ENCODE peak calls at places on chromosomes 3 and 15, in four cellular contexts. Z, N, R and M are unnamed samples.

GRCh38 chr3:194844046-194844445 is 158.4 kb downstream of the FAM43A start:
- DNase-seq in N (no peak), R (no peak), Z (no peak), M (no peak)

GRCh38 chr15:89761009-89761831 is 10.2 kb upstream of the MESP1 start:
- DNase-seq in R (peak), N (no peak), Z (no peak), M (no peak)

GRCh38 chr3:63937661-63938651 is 25.8 kb upstream of the SCAANT1 start:
- DNase-seq in R (no peak), Z (no peak), N (no peak), M (no peak)

GRCh38 chr15:90219421-90220141 is 14.2 kb downstream of the CIB1 start:
- DNase-seq in Z (no peak), R (no peak), N (peak), M (peak)

GRCh38 chr3:115788921-115789470 is 165.7 kb downstream of the GAP43 start:
- DNase-seq in Z (peak), R (no peak), N (no peak), M (no peak)

GRCh38 chr3:10529809-10530208 is 24.4 kb upstream of the ATP2B2 start:
- DNase-seq in Z (no peak), N (no peak), R (no peak), M (no peak)

GRCh38 chr3:37694236-37694635 is 167.4 kb upstream of the CTDSPL start:
- DNase-seq in R (no peak), N (no peak), Z (no peak), M (peak)

GRCh38 chr3:8635625-8636024 is 9.0 kb downstream of the SSUH2 start:
- DNase-seq in N (no peak), R (no peak), Z (no peak), M (no peak)

GRCh38 chr3:69541823-69542264 is 156.0 kb upstream of the FRMD4B start:
- DNase-seq in N (no peak), Z (peak), R (peak), M (peak)

GRCh38 chr3:41169038-41169437 is 30.3 kb upstream of the CTNNB1 start:
- DNase-seq in Z (no peak), N (no peak), R (no peak), M (no peak)

GRCh38 chr3:16509721-16510619 is 3.5 kb downstream of the RFTN1 start:
- DNase-seq in Z (no peak), R (no peak), N (peak), M (no peak)

GRCh38 chr3:9361691-9362388 is 1.0 kb upstream of the THUMPD3 start:
- DNase-seq in R (no peak), N (no peak), Z (no peak), M (no peak)

GRCh38 chr3:13708301-13708700 is 159.4 kb downstream of the FBLN2 start:
- DNase-seq in Z (no peak), N (peak), R (peak), M (no peak)

GRCh38 chr3:141248064-141248463 is 16.4 kb downstream of the PXYLP1 start:
- DNase-seq in R (no peak), Z (no peak), N (no peak), M (no peak)

GRCh38 chr3:122353215-122353614 is 28.2 kb downstream of the CSTA start:
- DNase-seq in N (no peak), R (no peak), Z (no peak), M (no peak)

GRCh38 chr3:150235799-150236198 is 172.3 kb upstream of the TSC22D2 start:
- DNase-seq in R (no peak), Z (peak), N (no peak), M (no peak)

GRCh38 chr15:94265009-94265408 is 33.6 kb downstream of the MCTP2 start:
- DNase-seq in N (no peak), Z (peak), R (no peak), M (no peak)

GRCh38 chr3:172711457-172711800 is 562 bp upstream of the NCEH1 start:
- DNase-seq in Z (no peak), R (no peak), N (no peak), M (no peak)

GRCh38 chr3:11914041-11914440 is 67.4 kb upstream of the TAMM41 start:
- DNase-seq in Z (no peak), N (no peak), R (no peak), M (no peak)

GRCh38 chr3:9653565-9654248 is 4.4 kb downstream of the MTMR14 start:
- DNase-seq in Z (no peak), R (no peak), N (no peak), M (no peak)

GRCh38 chr3:105527538-105527937 is 160.8 kb downstream of the ALCAM start:
- DNase-seq in N (no peak), Z (no peak), R (no peak), M (no peak)

GRCh38 chr3:159114582-159114981 is 312.7 kb downstream of the MFSD1 start:
- DNase-seq in R (no peak), N (no peak), Z (no peak), M (no peak)

GRCh38 chr3:181265750-181266333 is 276.3 kb upstream of the DNAJC19 start:
- DNase-seq in R (no peak), Z (peak), N (no peak), M (no peak)

GRCh38 chr15:22226034-22226790 is 145.9 kb downstream of the OR4M2 start:
- DNase-seq in R (peak), N (no peak), Z (no peak), M (no peak)

GRCh38 chr3:134374791-134375541 is 719 bp upstream of the AMOTL2 start:
- DNase-seq in R (peak), N (no peak), Z (no peak), M (no peak)

GRCh38 chr15:35738370-35738769 is 192.4 kb upstream of the DPH6 start:
- DNase-seq in R (no peak), Z (peak), N (no peak), M (no peak)

GRCh38 chr3:7285502-7285901 is 424.6 kb downstream of the GRM7 start:
- DNase-seq in N (no peak), R (no peak), Z (peak), M (no peak)

GRCh38 chr3:156473341-156473740 is 81.6 kb downstream of the SSR3 start:
- DNase-seq in R (no peak), Z (no peak), N (no peak), M (no peak)

GRCh38 chr15:58115692-58116091 is 22.5 kb upstream of the AQP9 start:
- DNase-seq in Z (peak), R (no peak), N (no peak), M (no peak)
- TF ChIP-seq CTCF in Z (peak), R (peak), N (no peak), M (no peak)

GRCh38 chr15:69604050-69604378 is 151.4 kb downstream of the RPLP1 start:
- DNase-seq in Z (no peak), R (no peak), N (no peak), M (no peak)
- TF ChIP-seq CTCF in Z (no peak), R (no peak), N (no peak), M (no peak)

GRCh38 chr3:47378869-47379268 is 2.0 kb upstream of the PTPN23 start:
- DNase-seq in N (no peak), R (no peak), Z (no peak), M (no peak)

GRCh38 chr3:47374587-47374986 is 6.2 kb upstream of the PTPN23 start:
- DNase-seq in R (no peak), N (no peak), Z (no peak), M (no peak)

GRCh38 chr3:47377186-47377585 is 3.6 kb upstream of the PTPN23 start:
- DNase-seq in N (no peak), R (no peak), Z (no peak), M (no peak)

GRCh38 chr3:47379488-47379899 is 1.3 kb upstream of the PTPN23 start:
- DNase-seq in N (no peak), Z (no peak), R (no peak), M (no peak)

DNA sequence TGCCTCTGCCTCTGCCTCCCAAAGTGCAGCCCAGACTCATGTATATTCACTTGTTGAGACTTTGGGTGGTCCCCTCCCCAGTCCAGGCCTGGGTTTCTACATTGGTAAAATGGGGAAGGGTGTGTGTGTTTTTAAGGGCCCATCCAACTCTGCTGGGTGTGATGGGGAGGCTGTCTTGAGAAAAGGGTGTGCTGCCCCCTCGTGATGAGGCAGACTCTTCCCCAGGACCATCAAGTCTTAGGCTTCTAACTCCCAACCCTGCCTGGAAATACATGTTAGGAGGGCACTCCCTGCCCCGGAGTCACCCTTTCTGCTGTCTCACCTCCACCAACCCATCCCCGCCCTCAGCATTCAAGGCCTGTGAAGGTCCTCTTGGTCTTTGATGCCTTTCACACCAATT is 4.4 kb upstream of the PTPN23 start:
- DNase-seq in N (no peak), R (no peak), Z (no peak), M (no peak)
- TF ChIP-seq CTCF in N (no peak), R (no peak), Z (no peak), M (no peak)

GRCh38 chr3:98784666-98785600 is 21.8 kb downstream of the ST3GAL6 start:
- DNase-seq in Z (peak), N (no peak), R (no peak), M (no peak)

GRCh38 chr3:98791341-98792325 is 28.5 kb downstream of the ST3GAL6 start:
- DNase-seq in R (no peak), Z (no peak), N (no peak), M (no peak)

GRCh38 chr3:98787181-98787580 is 24.0 kb downstream of the ST3GAL6 start:
- DNase-seq in Z (no peak), R (no peak), N (no peak), M (no peak)

GRCh38 chr3:98786364-98786930 is 23.3 kb downstream of the ST3GAL6 start:
- DNase-seq in N (no peak), Z (peak), R (no peak), M (no peak)

GRCh38 chr3:98788651-98789050 is 25.5 kb downstream of the ST3GAL6 start:
- DNase-seq in R (no peak), Z (no peak), N (no peak), M (no peak)
- TF ChIP-seq CTCF in R (no peak), Z (no peak), N (no peak), M (no peak)

GRCh38 chr3:42572278-42572677 is 9.5 kb downstream of the SEC22C start:
- DNase-seq in R (no peak), Z (peak), N (no peak), M (peak)
- TF ChIP-seq CTCF in R (peak), Z (peak), N (no peak), M (peak)

GRCh38 chr3:154100556-154100955 is 20.6 kb upstream of the ARHGEF26 start:
- DNase-seq in Z (no peak), N (no peak), R (no peak), M (no peak)

GRCh38 chr3:154101250-154101649 is 19.9 kb upstream of the ARHGEF26 start:
- DNase-seq in Z (no peak), R (no peak), N (no peak), M (no peak)

GRCh38 chr3:154098396-154098795 is 22.8 kb upstream of the ARHGEF26 start:
- DNase-seq in N (no peak), Z (no peak), R (no peak), M (no peak)

GRCh38 chr3:154090116-154090420 is 31.1 kb upstream of the ARHGEF26 start:
- DNase-seq in R (no peak), N (no peak), Z (no peak), M (no peak)

DNA sequence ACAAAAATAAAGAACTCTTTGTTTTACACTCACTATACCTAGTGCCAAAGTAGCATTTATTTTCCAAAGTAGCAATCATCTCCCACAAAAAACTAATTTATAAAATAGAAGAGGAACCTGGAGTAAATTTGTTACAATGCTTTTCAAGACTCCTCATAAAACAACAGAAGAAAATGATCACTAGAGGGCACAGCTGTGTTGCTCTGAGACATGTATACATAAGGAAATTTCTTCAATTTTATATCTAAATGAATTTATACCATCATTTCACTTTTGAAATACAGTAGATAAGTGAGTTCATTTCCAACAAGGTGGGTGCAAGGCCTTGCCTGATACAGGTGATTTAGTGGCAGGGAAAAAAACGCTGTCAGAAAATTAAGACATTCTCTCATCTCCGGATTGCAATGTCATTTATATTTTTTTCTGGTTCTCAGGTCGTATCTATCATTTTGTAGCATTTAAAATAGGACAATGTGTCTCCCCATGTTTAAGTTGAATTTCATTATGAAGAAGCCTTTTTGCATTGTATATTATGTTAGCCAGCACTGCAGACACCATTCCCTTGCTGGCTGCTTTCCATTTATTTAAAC is 25.3 kb upstream of the ARHGEF26 start:
- DNase-seq in Z (peak), R (no peak), N (no peak), M (no peak)
- TF ChIP-seq CTCF in Z (peak), R (peak), N (no peak), M (peak)

GRCh38 chr3:58659051-58659675 is 7.4 kb downstream of the FAM3D start:
- DNase-seq in N (no peak), Z (peak), R (no peak), M (no peak)
- TF ChIP-seq CTCF in N (no peak), Z (peak), R (peak), M (peak)

DNA sequence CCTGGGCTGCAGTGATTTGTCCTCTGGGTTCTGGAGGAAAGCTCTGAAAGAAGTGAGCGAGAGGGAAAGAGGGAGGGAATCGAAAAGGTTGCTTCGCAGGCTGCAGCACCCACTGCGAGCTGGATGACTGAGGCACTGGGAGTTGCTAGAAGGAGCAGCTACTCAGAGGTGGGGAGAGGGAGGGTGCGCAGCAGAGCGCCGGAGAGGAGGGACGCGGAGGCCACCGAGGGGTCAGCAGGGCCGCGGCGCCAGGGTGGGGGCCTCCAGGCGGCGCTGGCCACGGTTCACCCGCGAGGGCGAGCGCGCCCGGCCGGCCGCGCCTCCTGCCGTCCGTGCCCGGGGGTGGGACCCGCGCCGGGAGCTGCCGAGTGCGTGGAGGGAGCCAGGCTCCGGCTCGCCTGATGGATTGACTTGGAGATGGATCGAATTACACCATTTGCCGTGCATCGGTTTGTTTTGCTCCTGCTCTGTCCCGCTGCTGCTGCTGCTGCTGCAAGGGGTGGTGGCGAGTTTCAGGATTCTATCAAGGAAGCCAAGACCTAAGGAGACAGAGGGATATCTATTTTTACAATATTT is at the start of gene SEMA6D:
- DNase-seq in N (no peak), R (peak), Z (peak), M (peak)
- TF ChIP-seq CTCF in N (no peak), R (peak), Z (peak), M (peak)

GRCh38 chr3:44418549-44418948 is 58.9 kb downstream of the ZNF445 start:
- DNase-seq in Z (no peak), R (no peak), N (no peak), M (no peak)
- TF ChIP-seq CTCF in Z (peak), R (no peak), N (no peak), M (peak)

GRCh38 chr15:68734886-68735285 is 85.8 kb downstream of the ANP32A start:
- DNase-seq in Z (no peak), R (no peak), N (no peak), M (no peak)
- TF ChIP-seq CTCF in Z (no peak), R (no peak), N (no peak), M (no peak)